ENCODE peak calls at places on chromosomes 2 and 18, in four cellular contexts. T is GM12891, A is upper lobe of left lung, S is heart left ventricle. H is an unnamed sample.
A peak's percentile ranks its signal among the peaks of the same experiment; 100 is the strongest.

GRCh38 chr2:165796819-165797530 is 2.9 kb upstream of the GALNT3 start:
- DNase-seq in A (no peak), T (no peak), S (no peak), H (no peak)

GRCh38 chr2:138094031-138094430 is 129.8 kb downstream of the HNMT start:
- DNase-seq in S (no peak), A (no peak), T (no peak), H (no peak)

GRCh38 chr18:55694291-55694690 is 106.3 kb upstream of the TCF4 start:
- DNase-seq in T (no peak), A (no peak), S (no peak), H (no peak)

GRCh38 chr2:106065268-106065982 is 128.7 kb downstream of the UXS1 start:
- DNase-seq in S (peak; percentile 27), T (no peak), A (no peak), H (no peak)

GRCh38 chr2:132460781-132461180 is 44.2 kb downstream of the GPR39 start:
- DNase-seq in A (no peak), T (no peak), S (no peak), H (no peak)

GRCh38 chr18:50107468-50107867 is 87.5 kb downstream of the MYO5B start:
- DNase-seq in A (no peak), S (no peak), T (no peak), H (no peak)

GRCh38 chr2:148888003-148888501 is 13.0 kb downstream of the KIF5C start:
- DNase-seq in T (no peak), A (no peak), S (no peak), H (no peak)

GRCh38 chr2:62527478-62528210 is 21.6 kb upstream of the TMEM17 start:
- DNase-seq in S (no peak), A (no peak), T (no peak), H (no peak)

GRCh38 chr2:200509608-200510433 is at the start of gene KCTD18:
- DNase-seq in A (peak; percentile 95), T (peak; percentile 91), S (peak; percentile 92), H (peak; percentile 95)

GRCh38 chr2:28645553-28645952 is 106.1 kb upstream of the PPP1CB start:
- DNase-seq in T (no peak), A (no peak), S (no peak), H (no peak)

GRCh38 chr2:223586261-223586660 is 15.9 kb downstream of the SCG2 start:
- DNase-seq in T (no peak), S (no peak), A (no peak), H (no peak)

GRCh38 chr18:3262234-3263171 is 570 bp downstream of the MYL12B start:
- DNase-seq in A (no peak), S (no peak), T (no peak), H (peak; percentile 62)

GRCh38 chr18:8299054-8299708 is 310.1 kb upstream of the RAB12 start:
- DNase-seq in S (no peak), T (no peak), A (no peak), H (no peak)

GRCh38 chr2:79622508-79622907 is 109.7 kb downstream of the CTNNA2 start:
- DNase-seq in A (no peak), T (no peak), S (no peak), H (no peak)

GRCh38 chr2:9201185-9201891 is 5.3 kb upstream of the ASAP2 start:
- DNase-seq in A (no peak), S (no peak), T (no peak), H (no peak)

H was measured in right lobe of liver.